ENCODE peak calls at places on chromosome 5, in seven cellular contexts. One of them, this sample, is unnamed. For H3K9me3, the result is how much of the 10 kb centered on the place peaks cover.

GRCh38 chr5:176388003-176388340 is 426 bp downstream of the NOP16 start:
- DNase-seq in mammary epithelial cell: peak
- DNase-seq in uterus: no peak
- DNase-seq in ovary: no peak
- DNase-seq in tibial nerve: no peak
- DNase-seq in spleen: no peak
- DNase-seq in upper lobe of right lung: no peak
- DNase-seq in this sample: no peak

GRCh38 chr5:32692066-32692746 is 18.9 kb upstream of the NPR3 start:
- DNase-seq in mammary epithelial cell: no peak
- DNase-seq in uterus: no peak
- DNase-seq in ovary: no peak
- DNase-seq in tibial nerve: no peak
- DNase-seq in spleen: no peak
- DNase-seq in upper lobe of right lung: no peak
- DNase-seq in this sample: no peak

GRCh38 chr5:150410524-150411244 is 2.0 kb downstream of the CD74 start:
- DNase-seq in mammary epithelial cell: peak
- DNase-seq in uterus: peak
- DNase-seq in ovary: peak
- DNase-seq in tibial nerve: peak
- DNase-seq in spleen: peak
- DNase-seq in upper lobe of right lung: no peak
- DNase-seq in this sample: peak

GRCh38 chr5:65305913-65306312 is 175.8 kb downstream of the ADAMTS6 start:
- DNase-seq in mammary epithelial cell: no peak
- DNase-seq in uterus: no peak
- DNase-seq in ovary: no peak
- DNase-seq in tibial nerve: no peak
- DNase-seq in spleen: no peak
- DNase-seq in upper lobe of right lung: no peak
- DNase-seq in this sample: no peak

GRCh38 chr5:154648706-154649105 is 106.5 kb upstream of the LARP1 start:
- DNase-seq in mammary epithelial cell: no peak
- DNase-seq in uterus: no peak
- DNase-seq in ovary: no peak
- DNase-seq in tibial nerve: no peak
- DNase-seq in spleen: peak
- DNase-seq in upper lobe of right lung: no peak
- DNase-seq in this sample: no peak

GRCh38 chr5:58933891-58934628 is 351.2 kb downstream of the RAB3C start:
- DNase-seq in mammary epithelial cell: peak
- DNase-seq in uterus: no peak
- DNase-seq in ovary: no peak
- DNase-seq in tibial nerve: no peak
- DNase-seq in spleen: no peak
- DNase-seq in upper lobe of right lung: no peak
- DNase-seq in this sample: peak

GRCh38 chr5:40578501-40579451 is 100.9 kb upstream of the PTGER4 start:
- DNase-seq in mammary epithelial cell: no peak
- DNase-seq in uterus: no peak
- DNase-seq in ovary: no peak
- DNase-seq in tibial nerve: no peak
- DNase-seq in spleen: no peak
- DNase-seq in upper lobe of right lung: no peak
- DNase-seq in this sample: no peak

GRCh38 chr5:79255786-79256557 is 20.0 kb downstream of the JMY start:
- DNase-seq in mammary epithelial cell: peak
- DNase-seq in uterus: no peak
- DNase-seq in ovary: no peak
- DNase-seq in tibial nerve: no peak
- DNase-seq in spleen: no peak
- DNase-seq in upper lobe of right lung: no peak
- DNase-seq in this sample: no peak

GRCh38 chr5:133287500-133287899 is 235.7 kb downstream of the HSPA4 start:
- DNase-seq in mammary epithelial cell: no peak
- DNase-seq in uterus: peak
- DNase-seq in ovary: no peak
- DNase-seq in tibial nerve: no peak
- DNase-seq in spleen: no peak
- DNase-seq in upper lobe of right lung: no peak
- DNase-seq in this sample: peak

GRCh38 chr5:101989659-101990058 is 306.4 kb downstream of the SLCO4C1 start:
- DNase-seq in mammary epithelial cell: no peak
- DNase-seq in uterus: no peak
- DNase-seq in ovary: no peak
- DNase-seq in tibial nerve: no peak
- DNase-seq in spleen: no peak
- DNase-seq in upper lobe of right lung: no peak
- DNase-seq in this sample: no peak

GRCh38 chr5:115166744-115167393 is 2.8 kb downstream of the TRIM36 start:
- DNase-seq in mammary epithelial cell: no peak
- DNase-seq in uterus: no peak
- DNase-seq in ovary: no peak
- DNase-seq in tibial nerve: no peak
- DNase-seq in spleen: peak
- DNase-seq in upper lobe of right lung: no peak
- DNase-seq in this sample: no peak

GRCh38 chr5:115170128-115170923 is 618 bp upstream of the TRIM36 start:
- DNase-seq in mammary epithelial cell: no peak
- DNase-seq in uterus: no peak
- DNase-seq in ovary: no peak
- DNase-seq in tibial nerve: no peak
- DNase-seq in spleen: peak
- DNase-seq in upper lobe of right lung: no peak
- DNase-seq in this sample: no peak

GRCh38 chr5:115168829-115169391 is 798 bp downstream of the TRIM36 start:
- DNase-seq in mammary epithelial cell: peak
- DNase-seq in uterus: no peak
- DNase-seq in ovary: peak
- DNase-seq in tibial nerve: no peak
- DNase-seq in spleen: no peak
- DNase-seq in upper lobe of right lung: peak
- DNase-seq in this sample: no peak

GRCh38 chr5:115170924-115171510 is 1.3 kb upstream of the TRIM36 start:
- DNase-seq in mammary epithelial cell: no peak
- DNase-seq in uterus: no peak
- DNase-seq in ovary: no peak
- DNase-seq in tibial nerve: no peak
- DNase-seq in spleen: no peak
- DNase-seq in upper lobe of right lung: no peak
- DNase-seq in this sample: no peak

GRCh38 chr5:115169392-115170127 is at the start of gene TRIM36:
- DNase-seq in mammary epithelial cell: peak
- DNase-seq in uterus: peak
- DNase-seq in ovary: peak
- DNase-seq in tibial nerve: peak
- DNase-seq in spleen: peak
- DNase-seq in upper lobe of right lung: peak
- DNase-seq in this sample: peak
- TF ChIP-seq CTCF in mammary epithelial cell: no peak
- TF ChIP-seq CTCF in uterus: no peak
- TF ChIP-seq CTCF in ovary: no peak
- TF ChIP-seq CTCF in tibial nerve: peak
- TF ChIP-seq CTCF in spleen: peak
- TF ChIP-seq CTCF in upper lobe of right lung: peak
- TF ChIP-seq CTCF in this sample: no peak

GRCh38 chr5:172806897-172807672 is 27.0 kb upstream of the ERGIC1 start:
- DNase-seq in mammary epithelial cell: peak
- DNase-seq in uterus: peak
- DNase-seq in ovary: peak
- DNase-seq in tibial nerve: peak
- DNase-seq in spleen: peak
- DNase-seq in upper lobe of right lung: peak
- DNase-seq in this sample: peak
- H3K27ac ChIP-seq in mammary epithelial cell: no peak
- H3K27ac ChIP-seq in uterus: peak
- H3K27ac ChIP-seq in ovary: no peak
- H3K27ac ChIP-seq in tibial nerve: peak
- H3K27ac ChIP-seq in spleen: peak
- H3K27ac ChIP-seq in upper lobe of right lung: peak
- H3K27ac ChIP-seq in this sample: no peak

GRCh38 chr5:153050496-153051179 is 439.8 kb upstream of the GRIA1 start:
- DNase-seq in mammary epithelial cell: peak
- DNase-seq in uterus: no peak
- DNase-seq in ovary: no peak
- DNase-seq in tibial nerve: no peak
- DNase-seq in spleen: no peak
- DNase-seq in upper lobe of right lung: no peak
- DNase-seq in this sample: no peak
- H3K9me3 ChIP-seq in mammary epithelial cell: under half
- H3K9me3 ChIP-seq in uterus: under half
- H3K9me3 ChIP-seq in ovary: under half
- H3K9me3 ChIP-seq in tibial nerve: under half
- H3K9me3 ChIP-seq in spleen: under half
- H3K9me3 ChIP-seq in upper lobe of right lung: under half
- H3K9me3 ChIP-seq in this sample: under half

GRCh38 chr5:10859393-10860195 is 98.6 kb upstream of the DAP start:
- DNase-seq in mammary epithelial cell: no peak
- DNase-seq in uterus: no peak
- DNase-seq in ovary: no peak
- DNase-seq in tibial nerve: no peak
- DNase-seq in spleen: no peak
- DNase-seq in upper lobe of right lung: no peak
- DNase-seq in this sample: no peak
- TF ChIP-seq CTCF in mammary epithelial cell: no peak
- TF ChIP-seq CTCF in uterus: no peak
- TF ChIP-seq CTCF in ovary: no peak
- TF ChIP-seq CTCF in tibial nerve: no peak
- TF ChIP-seq CTCF in spleen: no peak
- TF ChIP-seq CTCF in upper lobe of right lung: no peak
- TF ChIP-seq CTCF in this sample: no peak

GRCh38 chr5:134458234-134458633 is 46.6 kb upstream of the CDKN2AIPNL start:
- DNase-seq in mammary epithelial cell: peak
- DNase-seq in uterus: peak
- DNase-seq in ovary: no peak
- DNase-seq in tibial nerve: no peak
- DNase-seq in spleen: peak
- DNase-seq in upper lobe of right lung: no peak
- DNase-seq in this sample: no peak
- H3K27ac ChIP-seq in mammary epithelial cell: no peak
- H3K27ac ChIP-seq in uterus: no peak
- H3K27ac ChIP-seq in ovary: no peak
- H3K27ac ChIP-seq in tibial nerve: peak
- H3K27ac ChIP-seq in spleen: no peak
- H3K27ac ChIP-seq in upper lobe of right lung: no peak
- H3K27ac ChIP-seq in this sample: no peak

GRCh38 chr5:130471-131175 is 38.7 kb downstream of the PLEKHG4B start:
- DNase-seq in mammary epithelial cell: no peak
- DNase-seq in uterus: no peak
- DNase-seq in ovary: no peak
- DNase-seq in tibial nerve: no peak
- DNase-seq in spleen: no peak
- DNase-seq in upper lobe of right lung: no peak
- DNase-seq in this sample: no peak
- H3K9me3 ChIP-seq in mammary epithelial cell: under half
- H3K9me3 ChIP-seq in uterus: under half
- H3K9me3 ChIP-seq in ovary: under half
- H3K9me3 ChIP-seq in tibial nerve: under half
- H3K9me3 ChIP-seq in spleen: under half
- H3K9me3 ChIP-seq in upper lobe of right lung: under half
- H3K9me3 ChIP-seq in this sample: under half

DNA sequence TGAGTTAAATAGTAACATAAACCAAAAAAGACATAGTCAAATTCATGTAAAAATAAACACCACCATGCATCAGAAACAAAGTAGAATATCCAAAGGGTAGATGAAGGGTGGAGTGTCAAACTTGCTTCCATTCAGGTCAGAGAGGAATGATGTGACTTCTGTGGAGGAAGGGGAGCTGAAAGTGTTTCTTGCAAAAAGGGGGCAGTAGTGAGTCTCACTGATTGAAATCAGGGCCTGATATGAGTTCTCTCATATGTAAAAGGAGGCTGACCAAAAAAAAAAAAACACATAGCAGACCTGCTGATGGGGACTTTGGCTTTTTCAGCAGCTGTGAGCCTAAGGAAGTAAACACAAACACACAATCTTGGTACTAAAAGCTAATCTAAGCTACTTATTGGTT is 38.8 kb upstream of the RGMB start:
- DNase-seq in mammary epithelial cell: no peak
- DNase-seq in uterus: no peak
- DNase-seq in ovary: no peak
- DNase-seq in tibial nerve: no peak
- DNase-seq in spleen: no peak
- DNase-seq in upper lobe of right lung: no peak
- DNase-seq in this sample: no peak
- TF ChIP-seq CTCF in mammary epithelial cell: no peak
- TF ChIP-seq CTCF in uterus: no peak
- TF ChIP-seq CTCF in ovary: no peak
- TF ChIP-seq CTCF in tibial nerve: no peak
- TF ChIP-seq CTCF in spleen: no peak
- TF ChIP-seq CTCF in upper lobe of right lung: no peak
- TF ChIP-seq CTCF in this sample: no peak

DNA sequence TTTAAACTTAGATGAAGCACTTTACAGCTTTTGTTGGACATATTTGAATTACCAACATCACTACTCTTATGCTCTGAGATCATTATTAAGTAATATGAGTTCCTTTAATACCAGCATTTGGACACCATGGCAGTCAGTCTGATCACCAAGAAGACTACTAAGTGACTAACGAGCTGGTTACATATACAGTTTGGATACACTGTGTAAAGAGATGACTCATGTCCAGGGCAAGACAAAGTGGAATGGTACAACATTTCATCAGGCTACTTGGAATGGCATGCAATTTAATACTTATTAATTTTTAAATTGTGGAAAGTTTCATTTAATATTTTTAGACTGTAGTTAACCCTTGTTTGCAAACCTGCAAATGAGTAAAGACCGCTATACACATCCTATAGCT is 237.4 kb upstream of the PRDM9 start:
- DNase-seq in mammary epithelial cell: peak
- DNase-seq in uterus: no peak
- DNase-seq in ovary: no peak
- DNase-seq in tibial nerve: no peak
- DNase-seq in spleen: no peak
- DNase-seq in upper lobe of right lung: no peak
- DNase-seq in this sample: no peak
- H3K27ac ChIP-seq in mammary epithelial cell: no peak
- H3K27ac ChIP-seq in uterus: no peak
- H3K27ac ChIP-seq in ovary: no peak
- H3K27ac ChIP-seq in tibial nerve: no peak
- H3K27ac ChIP-seq in spleen: no peak
- H3K27ac ChIP-seq in upper lobe of right lung: no peak
- H3K27ac ChIP-seq in this sample: no peak

GRCh38 chr5:17839848-17840247 is 205.6 kb downstream of the TAF11L14 start:
- DNase-seq in mammary epithelial cell: no peak
- DNase-seq in uterus: no peak
- DNase-seq in ovary: no peak
- DNase-seq in tibial nerve: no peak
- DNase-seq in spleen: no peak
- DNase-seq in upper lobe of right lung: no peak
- DNase-seq in this sample: no peak
- H3K9me3 ChIP-seq in mammary epithelial cell: under half
- H3K9me3 ChIP-seq in uterus: under half
- H3K9me3 ChIP-seq in ovary: under half
- H3K9me3 ChIP-seq in tibial nerve: under half
- H3K9me3 ChIP-seq in spleen: under half
- H3K9me3 ChIP-seq in upper lobe of right lung: under half
- H3K9me3 ChIP-seq in this sample: under half

This sample was measured in CD4-positive, alpha-beta T cell.